ENCODE peak calls at places on chromosomes 13 and 19, in ten cellular contexts. R, O, U, K, F, Z, V, C, Y and J are unnamed samples.

GRCh38 chr19:15288146-15288963 is 44.0 kb downstream of the BRD4 start:
- DNase-seq in R (no peak), O (no peak), U (no peak), K (peak; percentile 72), F (peak; percentile 41), Z (no peak), V (peak; percentile 80), C (no peak), Y (peak; percentile 40), J (no peak)

GRCh38 chr19:15643387-15643786 is 2.7 kb downstream of the CYP4F3 start:
- DNase-seq in R (no peak), O (no peak), U (no peak), K (no peak), F (no peak), Z (no peak), V (no peak), C (no peak), Y (no peak), J (no peak)

GRCh38 chr19:45607071-45608029 is 5.3 kb upstream of the GPR4 start:
- DNase-seq in R (no peak), O (no peak), U (peak; percentile 42), K (peak; percentile 83), F (peak; percentile 80), Z (no peak), V (peak; percentile 87), C (peak; percentile 77), Y (peak; percentile 84), J (no peak)

GRCh38 chr13:76600086-76600485 is 286.1 kb downstream of the KCTD12 start:
- DNase-seq in R (no peak), O (no peak), U (no peak), K (no peak), F (no peak), Z (no peak), V (no peak), C (no peak), Y (peak; percentile 71), J (no peak)

GRCh38 chr13:71729441-71729840 is 137.6 kb downstream of the DACH1 start:
- DNase-seq in R (no peak), O (no peak), U (no peak), K (no peak), F (no peak), Z (no peak), V (no peak), C (no peak), Y (no peak), J (no peak)

GRCh38 chr13:87889241-87889640 is 218.1 kb downstream of the SLITRK5 start:
- DNase-seq in R (no peak), O (no peak), U (no peak), K (no peak), F (no peak), Z (no peak), V (no peak), C (no peak), Y (no peak), J (no peak)

GRCh38 chr13:78806457-78806856 is 147.5 kb upstream of the OBI1 start:
- DNase-seq in R (no peak), O (no peak), U (no peak), K (no peak), F (no peak), Z (no peak), V (no peak), C (no peak), Y (peak; percentile 11), J (no peak)

GRCh38 chr19:1668339-1669123 is 16.1 kb upstream of the TCF3 start:
- DNase-seq in R (no peak), O (no peak), U (no peak), K (no peak), F (no peak), Z (no peak), V (no peak), C (peak; percentile 60), Y (no peak), J (no peak)

GRCh38 chr19:15138427-15138826 is 31.2 kb downstream of the SYDE1 start:
- DNase-seq in R (no peak), O (no peak), U (no peak), K (no peak), F (no peak), Z (no peak), V (no peak), C (no peak), Y (no peak), J (no peak)

GRCh38 chr19:49567722-49568454 is 12.5 kb downstream of the NOSIP start:
- DNase-seq in R (no peak), O (no peak), U (no peak), K (no peak), F (no peak), Z (no peak), V (no peak), C (peak; percentile 57), Y (no peak), J (no peak)

GRCh38 chr13:46551410-46552301 is 1.3 kb upstream of the LRCH1 start:
- DNase-seq in R (peak; percentile 51), O (peak; percentile 67), U (peak; percentile 78), K (peak; percentile 65), F (peak; percentile 87), Z (no peak), V (peak; percentile 90), C (peak; percentile 88), Y (peak; percentile 65), J (no peak)

GRCh38 chr13:109271991-109272454 is 514.4 kb downstream of the IRS2 start:
- DNase-seq in R (no peak), O (peak; percentile 65), U (no peak), K (no peak), F (no peak), Z (no peak), V (no peak), C (no peak), Y (no peak), J (no peak)

GRCh38 chr13:23549724-23550123 is 20.5 kb upstream of the TNFRSF19 start:
- DNase-seq in R (no peak), O (no peak), U (no peak), K (no peak), F (no peak), Z (no peak), V (no peak), C (no peak), Y (no peak), J (no peak)

GRCh38 chr19:51891193-51891747 is 3.5 kb upstream of the ZNF577 start:
- DNase-seq in R (no peak), O (no peak), U (no peak), K (no peak), F (no peak), Z (no peak), V (no peak), C (no peak), Y (no peak), J (no peak)
- TF ChIP-seq POLR2AphosphoS5 in R (no peak), O (no peak), U (no peak), K (no peak), F (no peak), Z (no peak), V (no peak), C (no peak), Y (no peak), J (no peak)

GRCh38 chr19:38949580-38950367 is 19.0 kb downstream of the MRPS12 start:
- DNase-seq in R (no peak), O (no peak), U (peak; percentile 84), K (peak; percentile 99), F (peak; percentile 90), Z (peak; percentile 73), V (peak; percentile 90), C (peak; percentile 76), Y (peak; percentile 87), J (no peak)
- TF ChIP-seq POLR2AphosphoS5 in R (no peak), O (no peak), U (no peak), K (no peak), F (peak; percentile 6), Z (no peak), V (no peak), C (no peak), Y (no peak), J (no peak)

GRCh38 chr13:75197803-75198202 is 284.2 kb downstream of the TBC1D4 start:
- DNase-seq in R (no peak), O (no peak), U (no peak), K (no peak), F (no peak), Z (no peak), V (no peak), C (no peak), Y (no peak), J (no peak)
- TF ChIP-seq POLR2AphosphoS5 in R (no peak), O (no peak), U (no peak), K (no peak), F (no peak), Z (no peak), V (no peak), C (no peak), Y (no peak), J (no peak)

DNA sequence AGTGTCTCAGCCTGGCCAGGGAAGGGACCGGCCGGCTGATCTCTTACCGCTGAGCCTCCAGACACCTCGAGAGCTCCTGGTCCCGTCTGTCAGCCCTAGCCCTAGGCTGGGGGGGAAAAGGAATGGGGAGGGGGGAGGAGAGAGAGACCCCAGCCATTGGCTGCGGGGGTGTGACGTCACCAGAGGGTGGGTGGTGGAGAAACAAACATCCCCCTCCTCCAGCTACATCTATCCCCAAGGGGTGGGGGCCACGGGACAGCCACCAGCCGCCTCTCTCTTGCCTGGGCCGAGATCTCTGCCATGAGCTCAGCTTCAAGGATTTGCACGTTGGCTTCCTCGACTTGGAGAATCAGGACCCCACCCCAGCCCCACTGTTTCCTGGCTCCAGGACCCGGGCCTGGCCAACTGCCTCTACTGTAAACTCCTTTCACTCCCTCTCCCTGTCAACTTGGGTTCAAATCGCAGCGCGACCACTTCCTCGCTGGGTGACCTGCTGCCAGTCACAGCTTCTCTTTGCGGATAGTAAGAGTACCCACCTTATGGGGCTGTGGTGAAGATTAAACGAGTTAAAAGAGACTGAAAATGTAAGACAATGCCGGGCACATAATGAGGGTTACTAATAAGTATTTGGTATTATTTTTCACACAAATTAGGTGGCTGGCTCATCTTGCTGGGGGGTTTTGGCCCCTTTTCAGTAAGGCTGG is at the start of gene PRX:
- DNase-seq in R (no peak), O (no peak), U (no peak), K (peak; percentile 72), F (no peak), Z (no peak), V (no peak), C (no peak), Y (no peak), J (no peak)
- TF ChIP-seq POLR2AphosphoS5 in R (no peak), O (no peak), U (no peak), K (no peak), F (no peak), Z (no peak), V (no peak), C (no peak), Y (no peak), J (no peak)

GRCh38 chr19:29188704-29189375 is 24.1 kb downstream of the UQCRFS1 start:
- DNase-seq in R (no peak), O (no peak), U (no peak), K (no peak), F (no peak), Z (no peak), V (no peak), C (no peak), Y (no peak), J (no peak)
- TF ChIP-seq POLR2AphosphoS5 in R (no peak), O (no peak), U (no peak), K (no peak), F (no peak), Z (no peak), V (no peak), C (no peak), Y (no peak), J (no peak)

GRCh38 chr13:26280295-26280694 is 26.4 kb downstream of the CDK8 start:
- DNase-seq in R (no peak), O (no peak), U (no peak), K (no peak), F (no peak), Z (no peak), V (no peak), C (no peak), Y (no peak), J (no peak)
- TF ChIP-seq POLR2AphosphoS5 in R (no peak), O (no peak), U (no peak), K (no peak), F (no peak), Z (no peak), V (no peak), C (no peak), Y (no peak), J (no peak)